ENCODE peak calls at places on chromosomes 2 and 18, in seven cellular contexts. One of them, this sample, is unnamed.

GRCh38 chr2:80244905-80245584 is 59.5 kb downstream of the LRRTM1 start:
- DNase-seq in left ventricle myocardium superior: no peak
- DNase-seq in iris pigment epithelial cell: no peak
- DNase-seq in C1 segment of cervical spinal cord: no peak
- DNase-seq in HCT116: no peak
- DNase-seq in heart left ventricle: no peak
- DNase-seq in NCI-H1092 treated with DMSO at 0.1 percent for 48 hours: no peak
- DNase-seq in this sample: no peak

GRCh38 chr2:55961318-55961911 is 37.8 kb upstream of the EFEMP1 start:
- DNase-seq in left ventricle myocardium superior: no peak
- DNase-seq in iris pigment epithelial cell: peak
- DNase-seq in C1 segment of cervical spinal cord: no peak
- DNase-seq in HCT116: peak
- DNase-seq in heart left ventricle: no peak
- DNase-seq in NCI-H1092 treated with DMSO at 0.1 percent for 48 hours: peak
- DNase-seq in this sample: peak

GRCh38 chr2:27798948-27799645 is 27.6 kb downstream of the MRPL33 start:
- DNase-seq in left ventricle myocardium superior: peak
- DNase-seq in iris pigment epithelial cell: peak
- DNase-seq in C1 segment of cervical spinal cord: no peak
- DNase-seq in HCT116: peak
- DNase-seq in heart left ventricle: peak
- DNase-seq in NCI-H1092 treated with DMSO at 0.1 percent for 48 hours: no peak
- DNase-seq in this sample: peak

GRCh38 chr18:51867767-51868166 is 472.2 kb upstream of the DCC start:
- DNase-seq in left ventricle myocardium superior: no peak
- DNase-seq in iris pigment epithelial cell: peak
- DNase-seq in C1 segment of cervical spinal cord: no peak
- DNase-seq in HCT116: no peak
- DNase-seq in heart left ventricle: no peak
- DNase-seq in NCI-H1092 treated with DMSO at 0.1 percent for 48 hours: no peak
- DNase-seq in this sample: peak

GRCh38 chr2:105553538-105554196 is 154.8 kb upstream of the FHL2 start:
- DNase-seq in left ventricle myocardium superior: no peak
- DNase-seq in iris pigment epithelial cell: peak
- DNase-seq in C1 segment of cervical spinal cord: no peak
- DNase-seq in HCT116: no peak
- DNase-seq in heart left ventricle: no peak
- DNase-seq in NCI-H1092 treated with DMSO at 0.1 percent for 48 hours: no peak
- DNase-seq in this sample: peak

GRCh38 chr2:235747868-235748144 is 254.0 kb downstream of the AGAP1 start:
- DNase-seq in left ventricle myocardium superior: no peak
- DNase-seq in iris pigment epithelial cell: no peak
- DNase-seq in C1 segment of cervical spinal cord: no peak
- DNase-seq in HCT116: no peak
- DNase-seq in heart left ventricle: no peak
- DNase-seq in NCI-H1092 treated with DMSO at 0.1 percent for 48 hours: no peak
- DNase-seq in this sample: peak

GRCh38 chr2:179129574-179130238 is 79.8 kb upstream of the CCDC141 start:
- DNase-seq in left ventricle myocardium superior: no peak
- DNase-seq in iris pigment epithelial cell: peak
- DNase-seq in C1 segment of cervical spinal cord: no peak
- DNase-seq in HCT116: no peak
- DNase-seq in heart left ventricle: no peak
- DNase-seq in NCI-H1092 treated with DMSO at 0.1 percent for 48 hours: no peak
- DNase-seq in this sample: peak

GRCh38 chr18:76339246-76339620 is 155.8 kb downstream of the ZNF516 start:
- DNase-seq in left ventricle myocardium superior: no peak
- DNase-seq in iris pigment epithelial cell: no peak
- DNase-seq in C1 segment of cervical spinal cord: no peak
- DNase-seq in HCT116: no peak
- DNase-seq in heart left ventricle: no peak
- DNase-seq in NCI-H1092 treated with DMSO at 0.1 percent for 48 hours: no peak
- DNase-seq in this sample: no peak

GRCh38 chr2:16725549-16725948 is 59.9 kb upstream of the CYRIA start:
- DNase-seq in left ventricle myocardium superior: no peak
- DNase-seq in iris pigment epithelial cell: no peak
- DNase-seq in C1 segment of cervical spinal cord: no peak
- DNase-seq in HCT116: no peak
- DNase-seq in heart left ventricle: no peak
- DNase-seq in NCI-H1092 treated with DMSO at 0.1 percent for 48 hours: no peak
- DNase-seq in this sample: no peak

GRCh38 chr18:75530548-75531211 is 103.2 kb upstream of the SMIM21 start:
- DNase-seq in left ventricle myocardium superior: peak
- DNase-seq in iris pigment epithelial cell: no peak
- DNase-seq in C1 segment of cervical spinal cord: no peak
- DNase-seq in HCT116: no peak
- DNase-seq in heart left ventricle: peak
- DNase-seq in NCI-H1092 treated with DMSO at 0.1 percent for 48 hours: no peak
- DNase-seq in this sample: peak

GRCh38 chr2:126932529-126932928 is 33.8 kb downstream of the TEX51 start:
- DNase-seq in left ventricle myocardium superior: no peak
- DNase-seq in iris pigment epithelial cell: peak
- DNase-seq in C1 segment of cervical spinal cord: no peak
- DNase-seq in HCT116: no peak
- DNase-seq in heart left ventricle: no peak
- DNase-seq in NCI-H1092 treated with DMSO at 0.1 percent for 48 hours: no peak
- DNase-seq in this sample: no peak

GRCh38 chr2:153601812-153602211 is 123.2 kb upstream of the RPRM start:
- DNase-seq in left ventricle myocardium superior: no peak
- DNase-seq in iris pigment epithelial cell: no peak
- DNase-seq in C1 segment of cervical spinal cord: no peak
- DNase-seq in HCT116: no peak
- DNase-seq in heart left ventricle: no peak
- DNase-seq in NCI-H1092 treated with DMSO at 0.1 percent for 48 hours: peak
- DNase-seq in this sample: no peak

GRCh38 chr2:200786423-200786822 is 25.3 kb upstream of the BZW1 start:
- DNase-seq in left ventricle myocardium superior: no peak
- DNase-seq in iris pigment epithelial cell: peak
- DNase-seq in C1 segment of cervical spinal cord: no peak
- DNase-seq in HCT116: no peak
- DNase-seq in heart left ventricle: no peak
- DNase-seq in NCI-H1092 treated with DMSO at 0.1 percent for 48 hours: no peak
- DNase-seq in this sample: no peak

GRCh38 chr2:159711562-159712193 is 628 bp upstream of the MARCHF7 start:
- DNase-seq in left ventricle myocardium superior: no peak
- DNase-seq in iris pigment epithelial cell: peak
- DNase-seq in C1 segment of cervical spinal cord: no peak
- DNase-seq in HCT116: no peak
- DNase-seq in heart left ventricle: no peak
- DNase-seq in NCI-H1092 treated with DMSO at 0.1 percent for 48 hours: no peak
- DNase-seq in this sample: no peak

GRCh38 chr2:236317938-236318396 is 53.8 kb upstream of the ASB18 start:
- DNase-seq in left ventricle myocardium superior: peak
- DNase-seq in iris pigment epithelial cell: no peak
- DNase-seq in C1 segment of cervical spinal cord: no peak
- DNase-seq in HCT116: no peak
- DNase-seq in heart left ventricle: peak
- DNase-seq in NCI-H1092 treated with DMSO at 0.1 percent for 48 hours: no peak
- DNase-seq in this sample: no peak

GRCh38 chr2:99153921-99154604 is 679 bp downstream of the TSGA10 start:
- DNase-seq in left ventricle myocardium superior: no peak
- DNase-seq in iris pigment epithelial cell: peak
- DNase-seq in C1 segment of cervical spinal cord: no peak
- DNase-seq in HCT116: no peak
- DNase-seq in heart left ventricle: no peak
- DNase-seq in NCI-H1092 treated with DMSO at 0.1 percent for 48 hours: no peak
- DNase-seq in this sample: no peak

GRCh38 chr2:234861841-234862735 is 89.7 kb upstream of the SH3BP4 start:
- DNase-seq in left ventricle myocardium superior: peak
- DNase-seq in iris pigment epithelial cell: no peak
- DNase-seq in C1 segment of cervical spinal cord: peak
- DNase-seq in HCT116: no peak
- DNase-seq in heart left ventricle: peak
- DNase-seq in NCI-H1092 treated with DMSO at 0.1 percent for 48 hours: no peak
- DNase-seq in this sample: peak

GRCh38 chr2:118202707-118203303 is 114.5 kb downstream of the INSIG2 start:
- DNase-seq in left ventricle myocardium superior: peak
- DNase-seq in iris pigment epithelial cell: peak
- DNase-seq in C1 segment of cervical spinal cord: no peak
- DNase-seq in HCT116: no peak
- DNase-seq in heart left ventricle: no peak
- DNase-seq in NCI-H1092 treated with DMSO at 0.1 percent for 48 hours: peak
- DNase-seq in this sample: peak

GRCh38 chr2:26852405-26853348 is 4.7 kb downstream of the DPYSL5 start:
- DNase-seq in left ventricle myocardium superior: peak
- DNase-seq in iris pigment epithelial cell: no peak
- DNase-seq in C1 segment of cervical spinal cord: no peak
- DNase-seq in HCT116: no peak
- DNase-seq in heart left ventricle: no peak
- DNase-seq in NCI-H1092 treated with DMSO at 0.1 percent for 48 hours: no peak
- DNase-seq in this sample: no peak

GRCh38 chr2:54775710-54776109 is 52.2 kb downstream of the EML6 start:
- DNase-seq in left ventricle myocardium superior: no peak
- DNase-seq in iris pigment epithelial cell: no peak
- DNase-seq in C1 segment of cervical spinal cord: no peak
- DNase-seq in HCT116: no peak
- DNase-seq in heart left ventricle: no peak
- DNase-seq in NCI-H1092 treated with DMSO at 0.1 percent for 48 hours: no peak
- DNase-seq in this sample: no peak

GRCh38 chr2:5374736-5375135 is 317.4 kb upstream of the SOX11 start:
- DNase-seq in left ventricle myocardium superior: no peak
- DNase-seq in iris pigment epithelial cell: no peak
- DNase-seq in C1 segment of cervical spinal cord: no peak
- DNase-seq in HCT116: no peak
- DNase-seq in heart left ventricle: no peak
- DNase-seq in NCI-H1092 treated with DMSO at 0.1 percent for 48 hours: no peak
- DNase-seq in this sample: no peak

GRCh38 chr2:11397513-11397912 is 53.1 kb upstream of the ROCK2 start:
- DNase-seq in left ventricle myocardium superior: no peak
- DNase-seq in iris pigment epithelial cell: no peak
- DNase-seq in C1 segment of cervical spinal cord: no peak
- DNase-seq in HCT116: no peak
- DNase-seq in heart left ventricle: no peak
- DNase-seq in NCI-H1092 treated with DMSO at 0.1 percent for 48 hours: no peak
- DNase-seq in this sample: no peak

GRCh38 chr2:11505652-11506610 is 27.9 kb upstream of the GREB1 start:
- DNase-seq in left ventricle myocardium superior: no peak
- DNase-seq in iris pigment epithelial cell: peak
- DNase-seq in C1 segment of cervical spinal cord: no peak
- DNase-seq in HCT116: peak
- DNase-seq in heart left ventricle: no peak
- DNase-seq in NCI-H1092 treated with DMSO at 0.1 percent for 48 hours: no peak
- DNase-seq in this sample: no peak

GRCh38 chr18:75839041-75839440 is 411.5 kb upstream of the SMIM21 start:
- DNase-seq in left ventricle myocardium superior: no peak
- DNase-seq in iris pigment epithelial cell: no peak
- DNase-seq in C1 segment of cervical spinal cord: no peak
- DNase-seq in HCT116: no peak
- DNase-seq in heart left ventricle: no peak
- DNase-seq in NCI-H1092 treated with DMSO at 0.1 percent for 48 hours: no peak
- DNase-seq in this sample: no peak

GRCh38 chr2:107358362-107358761 is 468.3 kb upstream of the RGPD4 start:
- DNase-seq in left ventricle myocardium superior: no peak
- DNase-seq in iris pigment epithelial cell: no peak
- DNase-seq in C1 segment of cervical spinal cord: no peak
- DNase-seq in HCT116: no peak
- DNase-seq in heart left ventricle: no peak
- DNase-seq in NCI-H1092 treated with DMSO at 0.1 percent for 48 hours: no peak
- DNase-seq in this sample: no peak

GRCh38 chr2:138814123-138814883 is 34.1 kb upstream of the NXPH2 start:
- DNase-seq in left ventricle myocardium superior: no peak
- DNase-seq in iris pigment epithelial cell: no peak
- DNase-seq in C1 segment of cervical spinal cord: no peak
- DNase-seq in HCT116: peak
- DNase-seq in heart left ventricle: no peak
- DNase-seq in NCI-H1092 treated with DMSO at 0.1 percent for 48 hours: peak
- DNase-seq in this sample: no peak

GRCh38 chr18:62937065-62937464 is 221.7 kb downstream of the PHLPP1 start:
- DNase-seq in left ventricle myocardium superior: no peak
- DNase-seq in iris pigment epithelial cell: peak
- DNase-seq in C1 segment of cervical spinal cord: no peak
- DNase-seq in HCT116: no peak
- DNase-seq in heart left ventricle: no peak
- DNase-seq in NCI-H1092 treated with DMSO at 0.1 percent for 48 hours: no peak
- DNase-seq in this sample: peak

GRCh38 chr2:7621018-7621814 is 704.0 kb downstream of the RNF144A start:
- DNase-seq in left ventricle myocardium superior: no peak
- DNase-seq in iris pigment epithelial cell: no peak
- DNase-seq in C1 segment of cervical spinal cord: no peak
- DNase-seq in HCT116: no peak
- DNase-seq in heart left ventricle: no peak
- DNase-seq in NCI-H1092 treated with DMSO at 0.1 percent for 48 hours: no peak
- DNase-seq in this sample: no peak